ENCODE peak calls at places on chromosomes 6 and 20, in four cellular contexts. W is A549, N is psoas muscle, J is lung. U is an unnamed sample.

GRCh38 chr20:11159728-11160127 is 485.9 kb upstream of the JAG1 start:
- DNase-seq in J (no peak), W (no peak), N (no peak), U (no peak)

GRCh38 chr6:111709615-111710398 is 104.1 kb upstream of the TRAF3IP2 start:
- DNase-seq in N (peak; percentile 73), W (peak; percentile 77), J (peak; percentile 69), U (peak; percentile 89)

GRCh38 chr6:165899592-165899991 is 236.6 kb upstream of the PDE10A start:
- DNase-seq in N (no peak), J (no peak), W (no peak), U (no peak)

GRCh38 chr6:152625213-152625612 is 11.9 kb downstream of the SYNE1 start:
- DNase-seq in J (no peak), W (no peak), N (no peak), U (no peak)

GRCh38 chr20:59472059-59472458 is 132.3 kb upstream of the PHACTR3 start:
- DNase-seq in J (no peak), N (no peak), W (no peak), U (no peak)

GRCh38 chr6:170516783-170517616 is 36.1 kb downstream of the PSMB1 start:
- DNase-seq in J (peak; percentile 45), N (no peak), W (peak; percentile 17), U (peak; percentile 26)

GRCh38 chr6:17994019-17994418 is 6.6 kb upstream of the KIF13A start:
- DNase-seq in N (no peak), J (no peak), W (no peak), U (no peak)

GRCh38 chr20:45927071-45927878 is 7.2 kb upstream of the PCIF1 start:
- DNase-seq in N (no peak), J (no peak), W (no peak), U (no peak)

GRCh38 chr6:33217681-33218080 is 9.4 kb downstream of the RING1 start:
- DNase-seq in W (no peak), N (no peak), J (no peak), U (no peak)

GRCh38 chr20:856361-856775 is 22.9 kb downstream of the FAM110A start:
- DNase-seq in N (no peak), W (peak; percentile 72), J (no peak), U (peak; percentile 97)

GRCh38 chr6:155254139-155254538 is 9.7 kb upstream of the CLDN20 start:
- DNase-seq in W (no peak), J (no peak), N (no peak), U (no peak)

GRCh38 chr6:84728602-84729001 is 35.8 kb downstream of the TBX18 start:
- DNase-seq in J (no peak), W (peak; percentile 10), N (no peak), U (peak; percentile 26)

GRCh38 chr6:170206317-170206621 is 84.6 kb downstream of the DLL1 start:
- DNase-seq in W (no peak), N (no peak), J (peak; percentile 10), U (no peak)

GRCh38 chr6:110537208-110538123 is 61.1 kb upstream of the SLC22A16 start:
- DNase-seq in J (no peak), N (no peak), W (peak; percentile 45), U (peak; percentile 77)

GRCh38 chr6:13467216-13467600 is 20.2 kb downstream of the GFOD1 start:
- DNase-seq in W (no peak), N (no peak), J (no peak), U (no peak)

GRCh38 chr6:125001684-125002083 is 39.4 kb downstream of the RNF217 start:
- DNase-seq in J (no peak), W (no peak), N (no peak), U (no peak)

GRCh38 chr6:25248100-25248499 is 31.1 kb upstream of the CARMIL1 start:
- DNase-seq in N (no peak), W (no peak), J (no peak), U (no peak)

GRCh38 chr6:148565931-148566663 is 180.7 kb upstream of the UST start:
- DNase-seq in J (no peak), W (no peak), N (no peak), U (peak; percentile 34)

GRCh38 chr6:46781478-46782378 is 11.5 kb upstream of the MEP1A start:
- DNase-seq in N (no peak), W (peak; percentile 6), J (peak; percentile 47), U (peak; percentile 39)

GRCh38 chr6:89995296-89995695 is 101.0 kb downstream of the GJA10 start:
- DNase-seq in J (no peak), W (no peak), N (no peak), U (no peak)

GRCh38 chr6:141401168-141401567 is 731.6 kb upstream of the GJE1 start:
- DNase-seq in J (no peak), N (no peak), W (no peak), U (no peak)

GRCh38 chr6:9461161-9461560 is 953.7 kb downstream of the TFAP2A start:
- DNase-seq in W (no peak), J (no peak), N (no peak), U (no peak)

GRCh38 chr6:14316911-14317535 is 199.5 kb downstream of the CD83 start:
- DNase-seq in N (no peak), W (peak; percentile 3), J (no peak), U (no peak)

GRCh38 chr20:48394415-48395081 is 433.3 kb downstream of the PREX1 start:
- DNase-seq in W (no peak), J (no peak), N (no peak), U (no peak)

GRCh38 chr6:116200619-116201249 is 53.1 kb downstream of the TSPYL4 start:
- DNase-seq in W (no peak), N (no peak), J (no peak), U (no peak)

GRCh38 chr6:91782789-91783188 is 1195.9 kb upstream of the MAP3K7 start:
- DNase-seq in J (no peak), N (no peak), W (no peak), U (peak; percentile 1)

GRCh38 chr6:161076211-161076677 is 84.7 kb downstream of the MAP3K4 start:
- DNase-seq in J (no peak), W (no peak), N (no peak), U (no peak)

GRCh38 chr20:35902545-35902941 is 51.8 kb downstream of the SCAND1 start:
- DNase-seq in J (no peak), N (no peak), W (no peak), U (peak; percentile 34)

GRCh38 chr6:20302702-20303251 is 90.5 kb upstream of the MBOAT1 start:
- DNase-seq in N (no peak), W (no peak), J (no peak), U (no peak)

GRCh38 chr6:167858842-167859520 is 32.3 kb downstream of the AFDN start:
- DNase-seq in J (no peak), W (no peak), N (no peak), U (no peak)

GRCh38 chr6:167856474-167856873 is 29.8 kb downstream of the AFDN start:
- DNase-seq in W (no peak), J (no peak), N (no peak), U (no peak)

GRCh38 chr6:167855825-167856425 is 29.2 kb downstream of the AFDN start:
- DNase-seq in J (no peak), N (no peak), W (peak; percentile 2), U (peak; percentile 83)

GRCh38 chr6:167856999-167857660 is 30.4 kb downstream of the AFDN start:
- DNase-seq in N (no peak), J (no peak), W (no peak), U (peak; percentile 45)

DNA sequence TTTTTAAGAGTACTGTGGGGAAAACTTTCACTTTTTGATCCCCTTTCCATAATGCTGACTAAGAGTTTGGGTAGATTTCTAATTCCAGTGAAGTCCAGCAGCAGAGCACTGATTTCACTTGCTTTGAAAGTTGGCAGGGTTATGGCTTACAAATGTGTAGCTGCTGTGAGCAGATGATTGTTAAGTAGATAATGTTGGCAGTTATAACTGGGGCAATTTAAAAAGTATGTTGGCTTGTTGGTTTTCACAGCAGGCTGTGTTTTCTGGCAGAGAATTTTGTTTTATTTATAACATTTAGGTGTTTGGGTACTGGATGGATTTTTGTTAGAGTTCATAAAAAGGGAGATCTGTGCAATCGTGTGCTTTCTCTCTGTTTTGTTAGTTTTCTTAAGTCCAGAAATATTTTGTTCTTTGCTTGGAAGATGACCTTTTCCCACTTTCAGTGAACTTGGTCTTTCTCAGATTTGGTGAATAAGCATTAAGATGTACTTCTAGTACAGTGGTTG is 31.4 kb downstream of the AFDN start:
- DNase-seq in W (no peak), N (no peak), J (no peak), U (no peak)
- H3K27ac ChIP-seq in W (no peak overlapping the region), N (no peak overlapping the region), J (no peak overlapping the region), U (no peak overlapping the region)

GRCh38 chr6:6686748-6687601 is 98.5 kb downstream of the LY86 start:
- DNase-seq in N (peak; percentile 95), W (peak; percentile 88), J (peak; percentile 98), U (peak; percentile 96)
- H3K27ac ChIP-seq in N (peak overlapping the region; percentile 79), W (peak overlapping the region; percentile 89), J (peak overlapping the region; percentile 60), U (peak overlapping the region; percentile 94)

GRCh38 chr6:114342086-114342825 is 567 bp downstream of the HS3ST5 start:
- DNase-seq in N (peak; percentile 51), W (no peak), J (no peak), U (peak; percentile 17)
- H3K27ac ChIP-seq in N (no peak overlapping the region), W (no peak overlapping the region), J (no peak overlapping the region), U (no peak overlapping the region)

DNA sequence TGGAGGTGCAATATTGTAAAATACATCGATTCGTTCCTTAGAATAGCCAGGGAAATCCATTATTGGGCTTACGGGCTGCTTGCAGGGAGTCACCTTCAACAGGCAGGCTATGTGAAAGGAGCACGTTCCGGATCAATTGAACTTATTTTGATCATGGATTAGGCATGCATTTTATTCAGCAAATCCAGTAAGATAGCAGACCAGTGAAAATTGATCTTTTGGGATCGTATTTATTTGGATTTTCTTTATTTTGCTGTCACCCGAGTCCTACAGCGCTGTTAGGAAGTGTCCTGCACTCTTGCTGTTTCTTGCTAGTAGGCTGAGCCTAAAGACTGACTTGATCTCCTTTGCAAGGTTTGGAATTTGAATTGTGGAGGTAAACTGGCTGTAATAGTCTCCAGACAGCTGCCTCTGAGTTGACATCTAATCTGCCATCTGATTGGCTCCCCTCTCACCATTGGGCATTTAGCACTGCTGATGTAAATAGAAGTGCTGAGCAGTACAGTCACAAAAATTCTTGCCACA is 3.0 kb downstream of the ARID1B start:
- DNase-seq in J (peak; percentile 56), N (no peak), W (peak; percentile 38), U (peak; percentile 85)
- H3K27ac ChIP-seq in J (peak overlapping the region; percentile 100), N (peak overlapping the region; percentile 94), W (peak overlapping the region; percentile 98), U (peak overlapping the region; percentile 97)

U was measured in RWPE1.